ENCODE peak calls at places on chromosomes 2 and 18, in nine cellular contexts. Y is choroid plexus epithelial cell, K is spleen, V is Peyer's patch, U is astrocyte of the spinal cord, J is epithelial cell of proximal tubule, B is stomach, L is left ventricle myocardium inferior, N is IMR-90. C is an unnamed sample.
A peak's percentile ranks its signal among the peaks of the same experiment; 100 is the strongest.

GRCh38 chr18:65439184-65439583 is 311.6 kb upstream of the CDH7 start:
- DNase-seq in Y (peak; percentile 0), K (no peak), V (no peak), U (peak; percentile 0), J (no peak), B (no peak), L (no peak), N (no peak), C (no peak)

GRCh38 chr18:27983780-27984179 is 193.2 kb downstream of the CDH2 start:
- DNase-seq in Y (no peak), K (no peak), V (no peak), U (no peak), J (no peak), B (no peak), L (no peak), N (no peak), C (no peak)

GRCh38 chr2:170986566-170987258 is 57.7 kb downstream of the GORASP2 start:
- DNase-seq in Y (no peak), K (no peak), V (no peak), U (no peak), J (no peak), B (no peak), L (no peak), N (no peak), C (no peak)

GRCh38 chr18:23539911-23540475 is 36.7 kb downstream of the RMC1 start:
- DNase-seq in Y (no peak), K (no peak), V (no peak), U (no peak), J (no peak), B (no peak), L (no peak), N (no peak), C (no peak)

GRCh38 chr18:13259701-13260100 is 41.1 kb downstream of the LDLRAD4 start:
- DNase-seq in Y (no peak), K (no peak), V (no peak), U (no peak), J (no peak), B (no peak), L (no peak), N (no peak), C (no peak)

GRCh38 chr2:41937921-41938708 is 109.7 kb upstream of the PKDCC start:
- DNase-seq in Y (no peak), K (no peak), V (no peak), U (no peak), J (no peak), B (no peak), L (peak; percentile 58), N (peak; percentile 48), C (no peak)

GRCh38 chr2:120228503-120228902 is 5.3 kb upstream of the TMEM185B start:
- DNase-seq in Y (no peak), K (peak; percentile 30), V (peak; percentile 15), U (no peak), J (no peak), B (no peak), L (no peak), N (no peak), C (no peak)

GRCh38 chr2:86001326-86001725 is 104.4 kb downstream of the POLR1A start:
- DNase-seq in Y (no peak), K (peak; percentile 23), V (no peak), U (no peak), J (no peak), B (no peak), L (no peak), N (no peak), C (no peak)

GRCh38 chr2:49619804-49620203 is 465.5 kb upstream of the FSHR start:
- DNase-seq in Y (no peak), K (no peak), V (no peak), U (no peak), J (no peak), B (no peak), L (no peak), N (no peak), C (no peak)

GRCh38 chr18:57915848-57916596 is 112.9 kb upstream of the ATP8B1 start:
- DNase-seq in Y (no peak), K (no peak), V (peak; percentile 52), U (no peak), J (no peak), B (no peak), L (no peak), N (peak; percentile 47), C (no peak)

GRCh38 chr18:42956287-42956686 is 159.2 kb downstream of the RIT2 start:
- DNase-seq in Y (no peak), K (no peak), V (no peak), U (no peak), J (no peak), B (no peak), L (no peak), N (no peak), C (no peak)

GRCh38 chr2:151357359-151357758 is at the start of gene TNFAIP6:
- DNase-seq in Y (peak; percentile 96), K (no peak), V (no peak), U (peak; percentile 90), J (peak; percentile 80), B (no peak), L (no peak), N (peak; percentile 97), C (peak; percentile 62)

GRCh38 chr2:148567716-148568115 is 76.8 kb upstream of the EPC2 start:
- DNase-seq in Y (no peak), K (no peak), V (no peak), U (no peak), J (no peak), B (no peak), L (no peak), N (no peak), C (no peak)

GRCh38 chr2:43269706-43270105 is 43.3 kb upstream of the ZFP36L2 start:
- DNase-seq in Y (peak; percentile 95), K (no peak), V (no peak), U (peak; percentile 92), J (no peak), B (peak; percentile 28), L (peak; percentile 79), N (peak; percentile 81), C (peak; percentile 82)

GRCh38 chr2:218260742-218261423 is at the start of gene GPBAR1:
- DNase-seq in Y (no peak), K (no peak), V (peak; percentile 60), U (no peak), J (no peak), B (peak; percentile 72), L (peak; percentile 61), N (no peak), C (no peak)

GRCh38 chr18:51164327-51165290 is 32.9 kb downstream of the MEX3C start:
- DNase-seq in Y (peak; percentile 10), K (no peak), V (no peak), U (no peak), J (no peak), B (no peak), L (no peak), N (no peak), C (no peak)

GRCh38 chr2:177474904-177475474 is 82.4 kb downstream of the AGPS start:
- DNase-seq in Y (peak; percentile 77), K (no peak), V (no peak), U (peak; percentile 56), J (peak; percentile 26), B (no peak), L (no peak), N (peak; percentile 52), C (peak; percentile 40)

GRCh38 chr2:10331702-10332401 is 29.1 kb downstream of the HPCAL1 start:
- DNase-seq in Y (no peak), K (peak; percentile 85), V (no peak), U (no peak), J (no peak), B (no peak), L (no peak), N (no peak), C (no peak)

GRCh38 chr2:142880275-142880674 is 2.8 kb downstream of the KYNU start:
- DNase-seq in Y (peak; percentile 76), K (no peak), V (no peak), U (peak; percentile 75), J (peak; percentile 68), B (no peak), L (no peak), N (peak; percentile 92), C (no peak)

GRCh38 chr2:200617089-200618050 is 31.6 kb downstream of the AOX1 start:
- DNase-seq in Y (peak; percentile 42), K (no peak), V (no peak), U (no peak), J (no peak), B (no peak), L (no peak), N (no peak), C (no peak)

GRCh38 chr2:200618051-200618419 is 32.2 kb downstream of the AOX1 start:
- DNase-seq in Y (no peak), K (no peak), V (no peak), U (no peak), J (no peak), B (no peak), L (no peak), N (no peak), C (no peak)

GRCh38 chr2:200619275-200619674 is 33.5 kb downstream of the AOX1 start:
- DNase-seq in Y (peak; percentile 47), K (no peak), V (no peak), U (no peak), J (no peak), B (no peak), L (no peak), N (peak; percentile 42), C (no peak)

GRCh38 chr2:200616656-200617055 is 30.8 kb downstream of the AOX1 start:
- DNase-seq in Y (peak; percentile 63), K (no peak), V (no peak), U (no peak), J (no peak), B (no peak), L (no peak), N (peak; percentile 50), C (no peak)

GRCh38 chr2:200618590-200619021 is 32.8 kb downstream of the AOX1 start:
- DNase-seq in Y (peak; percentile 91), K (no peak), V (no peak), U (peak; percentile 74), J (no peak), B (no peak), L (no peak), N (peak; percentile 78), C (peak; percentile 62)
- TF ChIP-seq CTCF in Y (peak; percentile 69), K (no peak), V (no peak), U (peak; percentile 43), J (peak; percentile 39), B (no peak), L (peak; percentile 19), N (peak; percentile 53), C (peak; percentile 45)

GRCh38 chr18:63213331-63213900 is 106.2 kb downstream of the BCL2 start:
- DNase-seq in Y (no peak), K (no peak), V (no peak), U (no peak), J (no peak), B (no peak), L (no peak), N (no peak), C (no peak)
- H3K4me3 ChIP-seq in Y (no peak overlapping the region), K (no peak overlapping the region), V (no peak overlapping the region), U (no peak overlapping the region), J (no peak overlapping the region), B (no peak overlapping the region), L (no peak overlapping the region), N (no peak overlapping the region), C (no peak overlapping the region)

GRCh38 chr18:77529492-77529891 is 279.8 kb downstream of the GALR1 start:
- DNase-seq in Y (no peak), K (no peak), V (no peak), U (no peak), J (no peak), B (no peak), L (no peak), N (no peak), C (no peak)
- TF ChIP-seq CTCF in Y (no peak), K (no peak), V (no peak), U (no peak), J (no peak), B (no peak), L (no peak), N (no peak), C (no peak)

GRCh38 chr2:31082002-31082401 is 56.2 kb downstream of the GALNT14 start:
- DNase-seq in Y (no peak), K (no peak), V (no peak), U (no peak), J (no peak), B (no peak), L (no peak), N (no peak), C (no peak)
- H3K4me3 ChIP-seq in Y (no peak overlapping the region), K (no peak overlapping the region), V (no peak overlapping the region), U (no peak overlapping the region), J (no peak overlapping the region), B (no peak overlapping the region), L (no peak overlapping the region), N (no peak overlapping the region), C (no peak overlapping the region)